ENCODE peak calls at places on chromosome 11, in nine cellular contexts. P, Z, V, X, S, F, T, R and I are unnamed samples.

GRCh38 chr11:70192666-70193410 is 10.3 kb upstream of the FADD start:
- DNase-seq in X (no peak), T (no peak), Z (no peak), S (peak; percentile 90), V (no peak), P (no peak), R (no peak), F (no peak), I (no peak)

GRCh38 chr11:113773416-113774173 is at the start of gene ZW10:
- DNase-seq in S (peak; percentile 98), X (peak; percentile 96), R (peak; percentile 97), T (peak; percentile 79), V (peak; percentile 99), Z (peak; percentile 84), P (peak; percentile 87), F (peak; percentile 97), I (peak; percentile 88)

GRCh38 chr11:1116104-1116503 is 41.4 kb downstream of the MUC2 start:
- DNase-seq in S (no peak), T (no peak), R (no peak), Z (no peak), F (no peak), P (no peak), V (no peak), X (no peak), I (no peak)

GRCh38 chr11:16184588-16184987 is 171.8 kb downstream of the SOX6 start:
- DNase-seq in V (no peak), Z (no peak), R (no peak), T (no peak), S (no peak), X (no peak), P (no peak), F (peak; percentile 11), I (no peak)

GRCh38 chr11:118913411-118914125 is 12.2 kb downstream of the BCL9L start:
- DNase-seq in F (no peak), X (no peak), S (no peak), T (no peak), R (no peak), Z (no peak), V (no peak), P (no peak), I (no peak)

GRCh38 chr11:83819936-83820549 is 533.9 kb upstream of the CCDC90B start:
- DNase-seq in X (no peak), Z (peak; percentile 25), V (peak; percentile 56), R (peak; percentile 52), T (no peak), F (peak; percentile 88), P (no peak), S (no peak), I (peak; percentile 49)

GRCh38 chr11:106691807-106692365 is 326.4 kb downstream of the GUCY1A2 start:
- DNase-seq in V (no peak), F (no peak), P (no peak), Z (no peak), R (no peak), T (no peak), X (no peak), S (no peak), I (no peak)

GRCh38 chr11:11476971-11477645 is 124.1 kb upstream of the CSNK2A3 start:
- DNase-seq in T (no peak), S (no peak), R (no peak), Z (no peak), P (no peak), X (no peak), V (no peak), F (no peak), I (no peak)

GRCh38 chr11:62921201-62921572 is at the start of gene CHRM1:
- DNase-seq in F (no peak), T (no peak), X (no peak), S (peak; percentile 31), P (no peak), V (no peak), R (no peak), Z (no peak), I (no peak)

GRCh38 chr11:14643697-14644395 is at the start of gene PDE3B:
- DNase-seq in X (peak; percentile 67), S (peak; percentile 86), Z (no peak), P (peak; percentile 54), R (peak; percentile 35), T (peak; percentile 57), F (peak; percentile 14), V (peak; percentile 86), I (no peak)

GRCh38 chr11:41461057-41461681 is 1.7 kb upstream of the LRRC4C start:
- DNase-seq in T (no peak), Z (no peak), V (peak; percentile 18), S (no peak), R (peak; percentile 7), X (no peak), F (peak; percentile 15), P (no peak), I (no peak)

GRCh38 chr11:19806251-19806650 is 93.6 kb downstream of the NAV2 start:
- DNase-seq in P (no peak), R (no peak), S (no peak), X (no peak), Z (no peak), T (no peak), F (no peak), V (no peak), I (no peak)